ENCODE peak calls at places on chromosomes 7 and 10, in six cellular contexts. One of them, this sample, is unnamed.

GRCh38 chr10:22515009-22515408 is 169.7 kb downstream of the SPAG6 start:
- DNase-seq in type B pancreatic cell: no peak
- DNase-seq in nephron progenitor cell: no peak
- DNase-seq in PC-9: no peak
- DNase-seq in CD4-positive, alpha-beta T cell: no peak
- DNase-seq in left lung: no peak
- DNase-seq in this sample: no peak

GRCh38 chr7:103857435-103857834 is 132.0 kb downstream of the RELN start:
- DNase-seq in PC-9: no peak
- DNase-seq in CD4-positive, alpha-beta T cell: no peak
- DNase-seq in type B pancreatic cell: no peak
- DNase-seq in left lung: no peak
- DNase-seq in nephron progenitor cell: no peak
- DNase-seq in this sample: no peak

GRCh38 chr7:99096124-99096887 is 47.6 kb downstream of the SMURF1 start:
- DNase-seq in PC-9: no peak
- DNase-seq in CD4-positive, alpha-beta T cell: no peak
- DNase-seq in nephron progenitor cell: no peak
- DNase-seq in type B pancreatic cell: no peak
- DNase-seq in left lung: no peak
- DNase-seq in this sample: no peak

GRCh38 chr10:24894728-24895127 is 57.7 kb downstream of the PRTFDC1 start:
- DNase-seq in left lung: no peak
- DNase-seq in PC-9: no peak
- DNase-seq in type B pancreatic cell: no peak
- DNase-seq in nephron progenitor cell: no peak
- DNase-seq in CD4-positive, alpha-beta T cell: peak
- DNase-seq in this sample: no peak

GRCh38 chr7:101232141-101232821 is 5.3 kb downstream of the CLDN15 start:
- DNase-seq in type B pancreatic cell: no peak
- DNase-seq in PC-9: peak
- DNase-seq in CD4-positive, alpha-beta T cell: no peak
- DNase-seq in left lung: peak
- DNase-seq in nephron progenitor cell: peak
- DNase-seq in this sample: no peak

GRCh38 chr7:36811807-36812206 is 87.5 kb upstream of the AOAH start:
- DNase-seq in nephron progenitor cell: no peak
- DNase-seq in CD4-positive, alpha-beta T cell: no peak
- DNase-seq in type B pancreatic cell: no peak
- DNase-seq in PC-9: no peak
- DNase-seq in left lung: no peak
- DNase-seq in this sample: no peak

GRCh38 chr10:100569687-100570517 is 34.2 kb downstream of the HIF1AN start:
- DNase-seq in type B pancreatic cell: peak
- DNase-seq in left lung: no peak
- DNase-seq in nephron progenitor cell: peak
- DNase-seq in CD4-positive, alpha-beta T cell: no peak
- DNase-seq in PC-9: no peak
- DNase-seq in this sample: no peak

GRCh38 chr7:139775829-139776266 is 1.9 kb downstream of the HIPK2 start:
- DNase-seq in nephron progenitor cell: peak
- DNase-seq in type B pancreatic cell: no peak
- DNase-seq in CD4-positive, alpha-beta T cell: peak
- DNase-seq in left lung: no peak
- DNase-seq in PC-9: peak
- DNase-seq in this sample: peak

GRCh38 chr10:103759100-103759781 is 96.1 kb downstream of the SH3PXD2A start:
- DNase-seq in CD4-positive, alpha-beta T cell: no peak
- DNase-seq in PC-9: peak
- DNase-seq in left lung: no peak
- DNase-seq in type B pancreatic cell: no peak
- DNase-seq in nephron progenitor cell: peak
- DNase-seq in this sample: no peak

GRCh38 chr10:6339891-6340290 is 137.2 kb downstream of the PFKFB3 start:
- DNase-seq in type B pancreatic cell: no peak
- DNase-seq in PC-9: no peak
- DNase-seq in left lung: no peak
- DNase-seq in nephron progenitor cell: no peak
- DNase-seq in CD4-positive, alpha-beta T cell: no peak
- DNase-seq in this sample: no peak

GRCh38 chr7:2760098-2760889 is 72.3 kb downstream of the AMZ1 start:
- DNase-seq in CD4-positive, alpha-beta T cell: no peak
- DNase-seq in left lung: peak
- DNase-seq in PC-9: peak
- DNase-seq in type B pancreatic cell: no peak
- DNase-seq in nephron progenitor cell: no peak
- DNase-seq in this sample: no peak

GRCh38 chr10:4801405-4801804 is 24.6 kb upstream of the AKR1E2 start:
- DNase-seq in CD4-positive, alpha-beta T cell: no peak
- DNase-seq in nephron progenitor cell: no peak
- DNase-seq in type B pancreatic cell: no peak
- DNase-seq in PC-9: no peak
- DNase-seq in left lung: no peak
- DNase-seq in this sample: no peak

GRCh38 chr10:61899997-61900828 is 1.3 kb upstream of the ARID5B start:
- DNase-seq in CD4-positive, alpha-beta T cell: peak
- DNase-seq in type B pancreatic cell: no peak
- DNase-seq in left lung: peak
- DNase-seq in nephron progenitor cell: peak
- DNase-seq in PC-9: peak
- DNase-seq in this sample: peak

GRCh38 chr7:82723411-82723810 is 279.8 kb upstream of the CACNA2D1 start:
- DNase-seq in PC-9: no peak
- DNase-seq in left lung: no peak
- DNase-seq in nephron progenitor cell: no peak
- DNase-seq in CD4-positive, alpha-beta T cell: no peak
- DNase-seq in type B pancreatic cell: no peak
- DNase-seq in this sample: no peak

GRCh38 chr10:35768011-35768410 is 125.9 kb upstream of the FZD8 start:
- DNase-seq in left lung: no peak
- DNase-seq in type B pancreatic cell: no peak
- DNase-seq in CD4-positive, alpha-beta T cell: no peak
- DNase-seq in nephron progenitor cell: no peak
- DNase-seq in PC-9: no peak
- DNase-seq in this sample: no peak

GRCh38 chr10:3729397-3729796 is 55.6 kb downstream of the KLF6 start:
- DNase-seq in CD4-positive, alpha-beta T cell: no peak
- DNase-seq in PC-9: peak
- DNase-seq in left lung: no peak
- DNase-seq in type B pancreatic cell: no peak
- DNase-seq in nephron progenitor cell: no peak
- DNase-seq in this sample: no peak

DNA sequence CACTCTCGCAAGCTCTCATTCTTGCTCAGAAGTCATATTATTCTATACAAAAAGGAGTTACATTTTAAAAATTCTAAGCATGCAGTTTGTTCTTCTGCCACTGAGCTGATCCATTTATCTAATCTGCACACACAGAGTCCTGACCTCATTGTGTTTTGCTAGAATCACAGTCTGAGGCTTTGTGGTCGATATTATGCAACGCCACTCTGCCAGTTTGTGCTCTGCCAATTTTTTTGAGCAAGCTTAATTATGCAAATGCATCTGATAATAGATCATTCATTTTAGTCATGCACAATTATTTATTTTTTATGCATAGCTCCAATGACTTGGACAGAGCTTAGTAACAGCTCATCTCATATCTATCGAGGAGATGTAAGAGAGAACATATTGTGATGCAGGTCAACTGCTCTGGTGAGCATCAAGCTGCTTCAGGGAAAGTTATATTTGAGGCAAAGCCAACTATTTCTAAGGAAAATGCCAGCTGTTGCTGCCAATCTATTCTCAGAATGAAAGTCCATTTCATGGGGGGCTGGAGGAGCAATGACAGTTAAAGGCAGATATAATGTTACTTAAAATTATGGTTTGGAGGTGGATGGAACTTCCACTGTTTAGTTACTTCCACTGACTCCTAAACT is 424.7 kb downstream of the KIF20B start:
- DNase-seq in PC-9: no peak
- DNase-seq in CD4-positive, alpha-beta T cell: no peak
- DNase-seq in left lung: no peak
- DNase-seq in nephron progenitor cell: no peak
- DNase-seq in type B pancreatic cell: no peak
- DNase-seq in this sample: no peak
- TF ChIP-seq CTCF in PC-9: no peak
- TF ChIP-seq CTCF in CD4-positive, alpha-beta T cell: no peak
- TF ChIP-seq CTCF in left lung: no peak
- TF ChIP-seq CTCF in nephron progenitor cell: no peak
- TF ChIP-seq CTCF in type B pancreatic cell: no peak
- TF ChIP-seq CTCF in this sample: no peak

GRCh38 chr10:50291261-50291850 is 40.0 kb upstream of the ASAH2 start:
- DNase-seq in type B pancreatic cell: no peak
- DNase-seq in left lung: no peak
- DNase-seq in PC-9: no peak
- DNase-seq in nephron progenitor cell: no peak
- DNase-seq in CD4-positive, alpha-beta T cell: no peak
- DNase-seq in this sample: no peak
- TF ChIP-seq CTCF in type B pancreatic cell: no peak
- TF ChIP-seq CTCF in left lung: no peak
- TF ChIP-seq CTCF in PC-9: peak
- TF ChIP-seq CTCF in nephron progenitor cell: no peak
- TF ChIP-seq CTCF in CD4-positive, alpha-beta T cell: no peak
- TF ChIP-seq CTCF in this sample: no peak

GRCh38 chr10:70233109-70233938 is at the start of gene PPA1:
- DNase-seq in nephron progenitor cell: peak
- DNase-seq in PC-9: peak
- DNase-seq in CD4-positive, alpha-beta T cell: peak
- DNase-seq in left lung: peak
- DNase-seq in type B pancreatic cell: peak
- DNase-seq in this sample: peak
- TF ChIP-seq CTCF in nephron progenitor cell: no peak
- TF ChIP-seq CTCF in PC-9: peak
- TF ChIP-seq CTCF in CD4-positive, alpha-beta T cell: peak
- TF ChIP-seq CTCF in left lung: no peak
- TF ChIP-seq CTCF in type B pancreatic cell: peak
- TF ChIP-seq CTCF in this sample: no peak

DNA sequence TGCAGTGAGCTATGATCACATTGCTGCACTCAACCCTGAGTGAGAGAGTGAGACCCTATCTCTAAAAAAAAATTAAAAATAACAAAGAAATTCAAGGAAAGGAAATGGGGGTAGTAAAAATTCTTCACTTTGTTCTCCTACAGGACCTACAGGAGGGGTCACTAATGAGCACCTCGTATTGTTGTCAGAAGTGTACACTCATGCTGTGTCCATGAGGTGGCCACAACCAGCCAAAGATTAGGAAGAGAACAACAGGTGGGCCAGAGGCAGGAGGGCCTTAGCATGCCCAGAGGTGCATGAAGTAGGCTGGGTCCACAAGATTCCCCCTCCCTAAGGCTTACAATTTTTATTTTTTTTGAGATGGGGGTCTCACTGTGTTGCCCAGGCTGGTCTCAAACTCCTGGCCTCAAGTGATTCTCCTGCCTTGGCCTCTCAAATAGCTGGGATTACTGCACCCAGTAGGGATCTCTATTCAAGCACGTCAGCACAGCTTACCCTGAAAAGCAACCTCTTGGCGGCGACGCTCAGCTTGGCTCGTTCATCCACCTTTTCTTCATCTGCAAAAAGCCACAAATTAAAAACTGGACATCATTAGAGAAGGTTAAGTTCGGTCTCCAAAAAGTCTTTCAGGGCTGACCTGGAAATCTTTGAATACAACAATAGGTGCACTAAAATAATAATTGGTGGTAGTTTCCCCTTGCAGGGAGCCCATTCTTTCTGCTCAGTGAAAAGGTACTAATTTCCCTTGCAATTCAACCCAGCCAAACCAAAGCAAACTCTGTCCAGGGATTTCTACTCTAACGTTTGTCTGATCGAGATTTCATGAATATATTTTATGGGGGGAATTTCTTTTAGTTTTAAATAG is 104.4 kb downstream of the SVIL start:
- DNase-seq in CD4-positive, alpha-beta T cell: no peak
- DNase-seq in left lung: no peak
- DNase-seq in PC-9: no peak
- DNase-seq in nephron progenitor cell: no peak
- DNase-seq in type B pancreatic cell: no peak
- DNase-seq in this sample: no peak
- TF ChIP-seq CTCF in CD4-positive, alpha-beta T cell: no peak
- TF ChIP-seq CTCF in left lung: no peak
- TF ChIP-seq CTCF in PC-9: no peak
- TF ChIP-seq CTCF in nephron progenitor cell: no peak
- TF ChIP-seq CTCF in type B pancreatic cell: no peak
- TF ChIP-seq CTCF in this sample: no peak

DNA sequence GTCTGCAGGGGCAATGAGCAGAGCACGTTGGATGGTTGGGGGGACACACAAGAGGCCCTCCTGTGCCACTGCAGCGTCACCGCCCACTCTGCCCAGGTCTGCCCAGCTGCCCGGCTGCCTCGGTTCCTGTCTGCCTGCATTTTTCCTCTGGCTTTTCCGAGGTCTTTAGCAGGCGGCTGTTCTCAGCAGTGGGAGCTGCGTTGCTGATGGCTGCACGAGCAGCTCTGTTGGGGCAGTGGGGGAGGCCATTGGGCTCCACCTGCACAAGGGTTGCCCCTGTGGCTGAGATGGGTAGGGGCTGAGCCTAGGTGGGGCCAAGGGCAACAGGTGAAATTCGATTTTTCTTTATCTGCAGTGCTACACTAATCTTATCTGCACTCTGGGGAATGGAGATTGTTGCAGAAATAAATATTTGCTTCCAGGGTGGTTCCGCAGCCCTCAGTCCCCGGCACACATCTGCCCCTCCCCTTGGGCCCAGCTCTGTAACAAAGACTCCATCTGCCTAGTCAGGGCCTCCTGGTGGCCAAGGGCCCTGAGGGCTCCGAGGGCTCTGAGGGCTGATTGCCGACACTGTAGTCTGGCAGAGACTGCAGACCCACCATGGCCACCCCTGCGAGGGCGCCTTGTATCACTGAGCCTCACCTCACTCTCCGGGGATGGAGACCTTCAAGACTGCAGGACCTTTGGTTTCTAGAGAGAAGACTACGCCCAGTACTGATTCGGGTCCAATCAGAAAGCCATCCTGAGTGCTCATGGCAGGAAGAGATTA is 141.7 kb upstream of the SHH start:
- DNase-seq in CD4-positive, alpha-beta T cell: no peak
- DNase-seq in nephron progenitor cell: no peak
- DNase-seq in left lung: no peak
- DNase-seq in PC-9: no peak
- DNase-seq in type B pancreatic cell: no peak
- DNase-seq in this sample: no peak
- TF ChIP-seq CTCF in CD4-positive, alpha-beta T cell: no peak
- TF ChIP-seq CTCF in nephron progenitor cell: no peak
- TF ChIP-seq CTCF in left lung: no peak
- TF ChIP-seq CTCF in PC-9: no peak
- TF ChIP-seq CTCF in type B pancreatic cell: no peak
- TF ChIP-seq CTCF in this sample: no peak

DNA sequence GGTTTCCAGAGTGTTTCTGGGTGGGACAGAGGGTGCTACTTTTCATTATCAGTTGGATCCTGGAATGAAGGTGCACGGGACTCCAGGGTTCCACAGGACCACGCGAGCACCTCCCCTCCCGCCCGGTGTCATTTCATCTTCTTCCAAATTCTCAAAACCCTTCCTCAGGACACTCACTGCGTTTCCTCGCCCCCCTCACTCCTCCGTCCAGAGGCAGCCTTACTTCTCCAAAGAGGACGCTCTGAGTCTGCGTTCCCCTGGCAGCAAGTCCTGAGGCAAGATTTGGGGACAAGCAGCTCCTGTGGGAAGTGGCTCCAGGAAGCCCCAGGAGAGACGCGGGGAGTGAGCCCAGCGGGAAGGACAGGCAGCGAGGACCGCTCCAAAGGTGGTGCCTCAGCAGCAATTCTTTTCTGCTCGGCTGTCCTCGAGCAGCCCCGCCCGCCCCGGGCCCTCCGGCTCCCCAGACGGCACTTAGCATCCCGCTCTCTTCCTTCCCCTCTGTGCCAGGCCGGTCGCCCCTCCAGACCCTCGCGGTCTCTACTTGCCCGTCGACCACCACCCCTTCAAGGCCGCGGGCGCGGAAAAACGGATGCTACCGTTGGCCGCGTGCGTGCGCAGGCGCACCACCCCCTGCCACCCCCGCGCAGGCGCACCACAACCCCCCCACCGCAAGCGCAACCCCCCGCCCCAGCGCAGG is 586 bp upstream of the LRRC27 start:
- DNase-seq in CD4-positive, alpha-beta T cell: no peak
- DNase-seq in left lung: no peak
- DNase-seq in nephron progenitor cell: no peak
- DNase-seq in PC-9: no peak
- DNase-seq in type B pancreatic cell: no peak
- DNase-seq in this sample: no peak
- TF ChIP-seq CTCF in CD4-positive, alpha-beta T cell: no peak
- TF ChIP-seq CTCF in left lung: no peak
- TF ChIP-seq CTCF in nephron progenitor cell: no peak
- TF ChIP-seq CTCF in PC-9: no peak
- TF ChIP-seq CTCF in type B pancreatic cell: no peak
- TF ChIP-seq CTCF in this sample: no peak